ENCODE peak calls at places on chromosomes 16 and 17, in nine cellular contexts. One of them, this sample, is unnamed. For H3K9me3, the result is how much of the 10 kb centered on the place peaks cover.

GRCh38 chr17:66506641-66507040 is 204.2 kb downstream of the PRKCA start:
- DNase-seq in CD4-positive, alpha-beta T cell: no peak
- DNase-seq in WERI-Rb-1: no peak
- DNase-seq in spleen: no peak
- DNase-seq in kidney: no peak
- DNase-seq in K562: no peak
- DNase-seq in esophagus squamous epithelium: no peak
- DNase-seq in CD8-positive, alpha-beta T cell: no peak
- DNase-seq in thoracic aorta: no peak
- DNase-seq in this sample: no peak

GRCh38 chr16:65116818-65117430 is 4.9 kb downstream of the CDH11 start:
- DNase-seq in CD8-positive, alpha-beta T cell: no peak
- DNase-seq in thoracic aorta: no peak
- DNase-seq in CD4-positive, alpha-beta T cell: no peak
- DNase-seq in K562: no peak
- DNase-seq in esophagus squamous epithelium: no peak
- DNase-seq in spleen: no peak
- DNase-seq in kidney: no peak
- DNase-seq in WERI-Rb-1: no peak
- DNase-seq in this sample: no peak

GRCh38 chr16:16009396-16009795 is 60.0 kb downstream of the ABCC1 start:
- DNase-seq in esophagus squamous epithelium: no peak
- DNase-seq in kidney: peak
- DNase-seq in spleen: no peak
- DNase-seq in K562: no peak
- DNase-seq in WERI-Rb-1: no peak
- DNase-seq in CD8-positive, alpha-beta T cell: no peak
- DNase-seq in thoracic aorta: no peak
- DNase-seq in CD4-positive, alpha-beta T cell: no peak
- DNase-seq in this sample: no peak

GRCh38 chr17:51275381-51275780 is 15.0 kb downstream of the UTP18 start:
- DNase-seq in thoracic aorta: no peak
- DNase-seq in kidney: no peak
- DNase-seq in K562: no peak
- DNase-seq in WERI-Rb-1: no peak
- DNase-seq in CD4-positive, alpha-beta T cell: no peak
- DNase-seq in esophagus squamous epithelium: no peak
- DNase-seq in CD8-positive, alpha-beta T cell: no peak
- DNase-seq in spleen: no peak
- DNase-seq in this sample: no peak

GRCh38 chr16:19860146-19861030 is 24.3 kb downstream of the GPRC5B start:
- DNase-seq in K562: no peak
- DNase-seq in thoracic aorta: no peak
- DNase-seq in spleen: peak
- DNase-seq in esophagus squamous epithelium: no peak
- DNase-seq in WERI-Rb-1: no peak
- DNase-seq in kidney: no peak
- DNase-seq in CD4-positive, alpha-beta T cell: no peak
- DNase-seq in CD8-positive, alpha-beta T cell: no peak
- DNase-seq in this sample: no peak

GRCh38 chr17:79082311-79083190 is 7.9 kb downstream of the ENGASE start:
- DNase-seq in kidney: peak
- DNase-seq in spleen: peak
- DNase-seq in esophagus squamous epithelium: no peak
- DNase-seq in thoracic aorta: no peak
- DNase-seq in WERI-Rb-1: peak
- DNase-seq in CD8-positive, alpha-beta T cell: peak
- DNase-seq in K562: peak
- DNase-seq in CD4-positive, alpha-beta T cell: no peak
- DNase-seq in this sample: peak

GRCh38 chr16:84996365-84996764 is 15.0 kb downstream of the ZDHHC7 start:
- DNase-seq in WERI-Rb-1: peak
- DNase-seq in spleen: no peak
- DNase-seq in CD8-positive, alpha-beta T cell: no peak
- DNase-seq in CD4-positive, alpha-beta T cell: no peak
- DNase-seq in esophagus squamous epithelium: no peak
- DNase-seq in K562: no peak
- DNase-seq in kidney: no peak
- DNase-seq in thoracic aorta: no peak
- DNase-seq in this sample: no peak

GRCh38 chr16:84307209-84307954 is 12.7 kb downstream of the WFDC1 start:
- DNase-seq in CD8-positive, alpha-beta T cell: no peak
- DNase-seq in CD4-positive, alpha-beta T cell: no peak
- DNase-seq in K562: no peak
- DNase-seq in esophagus squamous epithelium: no peak
- DNase-seq in thoracic aorta: no peak
- DNase-seq in WERI-Rb-1: peak
- DNase-seq in kidney: peak
- DNase-seq in spleen: no peak
- DNase-seq in this sample: no peak

GRCh38 chr17:37791434-37791833 is 46.6 kb upstream of the HNF1B start:
- DNase-seq in WERI-Rb-1: no peak
- DNase-seq in CD8-positive, alpha-beta T cell: peak
- DNase-seq in CD4-positive, alpha-beta T cell: no peak
- DNase-seq in spleen: no peak
- DNase-seq in K562: peak
- DNase-seq in esophagus squamous epithelium: no peak
- DNase-seq in kidney: no peak
- DNase-seq in thoracic aorta: no peak
- DNase-seq in this sample: peak

GRCh38 chr16:66809765-66810164 is 8.4 kb upstream of the TERB1 start:
- DNase-seq in CD8-positive, alpha-beta T cell: no peak
- DNase-seq in esophagus squamous epithelium: no peak
- DNase-seq in WERI-Rb-1: no peak
- DNase-seq in thoracic aorta: no peak
- DNase-seq in CD4-positive, alpha-beta T cell: no peak
- DNase-seq in kidney: no peak
- DNase-seq in K562: no peak
- DNase-seq in spleen: no peak
- DNase-seq in this sample: no peak

GRCh38 chr17:41777157-41777578 is 9.3 kb downstream of the JUP start:
- DNase-seq in spleen: no peak
- DNase-seq in CD4-positive, alpha-beta T cell: no peak
- DNase-seq in thoracic aorta: no peak
- DNase-seq in K562: no peak
- DNase-seq in CD8-positive, alpha-beta T cell: no peak
- DNase-seq in WERI-Rb-1: no peak
- DNase-seq in kidney: peak
- DNase-seq in esophagus squamous epithelium: no peak
- DNase-seq in this sample: no peak
- TF ChIP-seq CTCF in spleen: peak
- TF ChIP-seq CTCF in CD4-positive, alpha-beta T cell: no peak
- TF ChIP-seq CTCF in thoracic aorta: peak
- TF ChIP-seq CTCF in K562: no peak
- TF ChIP-seq CTCF in CD8-positive, alpha-beta T cell: no peak
- TF ChIP-seq CTCF in WERI-Rb-1: peak
- TF ChIP-seq CTCF in kidney: peak
- TF ChIP-seq CTCF in esophagus squamous epithelium: peak
- TF ChIP-seq CTCF in this sample: no peak

GRCh38 chr16:10405386-10405939 is 19.6 kb downstream of the ATF7IP2 start:
- DNase-seq in WERI-Rb-1: no peak
- DNase-seq in K562: peak
- DNase-seq in CD4-positive, alpha-beta T cell: no peak
- DNase-seq in esophagus squamous epithelium: no peak
- DNase-seq in CD8-positive, alpha-beta T cell: no peak
- DNase-seq in thoracic aorta: no peak
- DNase-seq in kidney: no peak
- DNase-seq in spleen: no peak
- DNase-seq in this sample: no peak

GRCh38 chr16:10408824-10409381 is 23.0 kb downstream of the ATF7IP2 start:
- DNase-seq in WERI-Rb-1: no peak
- DNase-seq in esophagus squamous epithelium: no peak
- DNase-seq in CD4-positive, alpha-beta T cell: no peak
- DNase-seq in CD8-positive, alpha-beta T cell: no peak
- DNase-seq in kidney: no peak
- DNase-seq in thoracic aorta: no peak
- DNase-seq in K562: no peak
- DNase-seq in spleen: no peak
- DNase-seq in this sample: peak

GRCh38 chr16:10412935-10413601 is 27.2 kb downstream of the ATF7IP2 start:
- DNase-seq in K562: no peak
- DNase-seq in esophagus squamous epithelium: no peak
- DNase-seq in WERI-Rb-1: no peak
- DNase-seq in CD4-positive, alpha-beta T cell: no peak
- DNase-seq in spleen: no peak
- DNase-seq in kidney: no peak
- DNase-seq in thoracic aorta: no peak
- DNase-seq in CD8-positive, alpha-beta T cell: no peak
- DNase-seq in this sample: no peak

GRCh38 chr16:10410469-10410868 is 24.6 kb downstream of the ATF7IP2 start:
- DNase-seq in K562: no peak
- DNase-seq in WERI-Rb-1: no peak
- DNase-seq in kidney: no peak
- DNase-seq in CD8-positive, alpha-beta T cell: no peak
- DNase-seq in CD4-positive, alpha-beta T cell: no peak
- DNase-seq in esophagus squamous epithelium: no peak
- DNase-seq in thoracic aorta: no peak
- DNase-seq in spleen: no peak
- DNase-seq in this sample: no peak
- H3K9me3 ChIP-seq in K562: half or more
- H3K9me3 ChIP-seq in WERI-Rb-1: under half
- H3K9me3 ChIP-seq in kidney: under half
- H3K9me3 ChIP-seq in CD8-positive, alpha-beta T cell: under half
- H3K9me3 ChIP-seq in CD4-positive, alpha-beta T cell: half or more
- H3K9me3 ChIP-seq in esophagus squamous epithelium: under half
- H3K9me3 ChIP-seq in thoracic aorta: under half
- H3K9me3 ChIP-seq in spleen: half or more
- H3K9me3 ChIP-seq in this sample: under half

GRCh38 chr16:57100445-57100844 is 8.1 kb downstream of the CPNE2 start:
- DNase-seq in K562: no peak
- DNase-seq in CD4-positive, alpha-beta T cell: no peak
- DNase-seq in spleen: no peak
- DNase-seq in WERI-Rb-1: no peak
- DNase-seq in CD8-positive, alpha-beta T cell: no peak
- DNase-seq in thoracic aorta: no peak
- DNase-seq in esophagus squamous epithelium: no peak
- DNase-seq in kidney: no peak
- DNase-seq in this sample: no peak

GRCh38 chr16:57096192-57096591 is 3.8 kb downstream of the CPNE2 start:
- DNase-seq in WERI-Rb-1: no peak
- DNase-seq in K562: no peak
- DNase-seq in spleen: no peak
- DNase-seq in CD8-positive, alpha-beta T cell: no peak
- DNase-seq in kidney: no peak
- DNase-seq in CD4-positive, alpha-beta T cell: no peak
- DNase-seq in thoracic aorta: no peak
- DNase-seq in esophagus squamous epithelium: no peak
- DNase-seq in this sample: no peak

GRCh38 chr16:57096793-57097192 is 4.4 kb downstream of the CPNE2 start:
- DNase-seq in kidney: no peak
- DNase-seq in CD8-positive, alpha-beta T cell: no peak
- DNase-seq in thoracic aorta: no peak
- DNase-seq in WERI-Rb-1: no peak
- DNase-seq in CD4-positive, alpha-beta T cell: no peak
- DNase-seq in esophagus squamous epithelium: no peak
- DNase-seq in spleen: no peak
- DNase-seq in K562: no peak
- DNase-seq in this sample: no peak

GRCh38 chr16:57094911-57095310 is 2.5 kb downstream of the CPNE2 start:
- DNase-seq in thoracic aorta: no peak
- DNase-seq in WERI-Rb-1: no peak
- DNase-seq in kidney: peak
- DNase-seq in K562: no peak
- DNase-seq in esophagus squamous epithelium: no peak
- DNase-seq in spleen: no peak
- DNase-seq in CD8-positive, alpha-beta T cell: no peak
- DNase-seq in CD4-positive, alpha-beta T cell: no peak
- DNase-seq in this sample: no peak

DNA sequence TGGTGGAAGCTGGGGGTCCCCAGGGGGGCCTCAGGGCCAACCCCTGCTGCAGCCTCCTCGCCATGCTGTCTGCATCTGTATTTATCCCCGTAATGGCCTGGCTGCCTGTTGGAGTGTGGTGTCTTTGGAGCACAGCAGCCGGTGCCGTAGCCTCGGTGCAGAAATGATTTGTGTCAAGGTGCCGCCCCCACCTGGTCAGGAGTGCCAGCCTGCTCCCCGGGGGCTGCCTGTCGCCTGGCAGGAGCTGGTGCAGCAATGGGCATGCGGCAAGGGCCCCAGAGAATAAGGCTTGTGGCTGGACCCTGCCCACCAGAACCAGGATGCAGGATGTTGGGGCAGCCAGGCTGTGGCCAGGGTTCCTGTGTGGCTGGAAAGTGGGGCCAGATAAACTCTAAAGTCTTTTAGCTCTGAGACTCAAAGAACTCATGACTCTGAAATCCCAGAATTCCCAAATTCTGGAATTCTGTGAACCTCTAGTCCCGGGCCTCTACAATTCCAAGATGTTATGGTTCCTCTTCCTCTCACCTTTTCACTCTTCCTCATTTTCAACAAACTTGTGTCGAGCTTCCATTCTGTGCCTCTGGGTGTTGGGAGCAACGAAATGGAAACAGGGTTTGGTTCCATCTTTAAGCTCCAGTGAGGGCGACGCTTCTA is 5.9 kb downstream of the CPNE2 start:
- DNase-seq in WERI-Rb-1: no peak
- DNase-seq in thoracic aorta: no peak
- DNase-seq in spleen: no peak
- DNase-seq in kidney: peak
- DNase-seq in CD4-positive, alpha-beta T cell: no peak
- DNase-seq in CD8-positive, alpha-beta T cell: no peak
- DNase-seq in esophagus squamous epithelium: no peak
- DNase-seq in K562: no peak
- DNase-seq in this sample: no peak
- TF ChIP-seq CTCF in WERI-Rb-1: no peak
- TF ChIP-seq CTCF in thoracic aorta: no peak
- TF ChIP-seq CTCF in spleen: no peak
- TF ChIP-seq CTCF in kidney: no peak
- TF ChIP-seq CTCF in CD4-positive, alpha-beta T cell: no peak
- TF ChIP-seq CTCF in CD8-positive, alpha-beta T cell: no peak
- TF ChIP-seq CTCF in esophagus squamous epithelium: no peak
- TF ChIP-seq CTCF in K562: peak
- TF ChIP-seq CTCF in this sample: no peak

GRCh38 chr17:82949361-82949760 is 109.5 kb upstream of the ZNF750 start:
- DNase-seq in WERI-Rb-1: no peak
- DNase-seq in spleen: peak
- DNase-seq in K562: no peak
- DNase-seq in kidney: peak
- DNase-seq in CD8-positive, alpha-beta T cell: no peak
- DNase-seq in esophagus squamous epithelium: no peak
- DNase-seq in thoracic aorta: no peak
- DNase-seq in CD4-positive, alpha-beta T cell: no peak
- DNase-seq in this sample: no peak

GRCh38 chr17:82952019-82952418 is 112.2 kb upstream of the ZNF750 start:
- DNase-seq in K562: no peak
- DNase-seq in WERI-Rb-1: no peak
- DNase-seq in esophagus squamous epithelium: no peak
- DNase-seq in CD4-positive, alpha-beta T cell: no peak
- DNase-seq in thoracic aorta: no peak
- DNase-seq in spleen: peak
- DNase-seq in kidney: peak
- DNase-seq in CD8-positive, alpha-beta T cell: no peak
- DNase-seq in this sample: no peak

GRCh38 chr17:82949984-82950383 is 110.2 kb upstream of the ZNF750 start:
- DNase-seq in esophagus squamous epithelium: no peak
- DNase-seq in CD4-positive, alpha-beta T cell: no peak
- DNase-seq in CD8-positive, alpha-beta T cell: no peak
- DNase-seq in thoracic aorta: no peak
- DNase-seq in spleen: peak
- DNase-seq in K562: no peak
- DNase-seq in kidney: peak
- DNase-seq in WERI-Rb-1: no peak
- DNase-seq in this sample: no peak

GRCh38 chr17:82948957-82949356 is 109.1 kb upstream of the ZNF750 start:
- DNase-seq in spleen: no peak
- DNase-seq in K562: no peak
- DNase-seq in esophagus squamous epithelium: no peak
- DNase-seq in thoracic aorta: no peak
- DNase-seq in WERI-Rb-1: no peak
- DNase-seq in CD4-positive, alpha-beta T cell: no peak
- DNase-seq in kidney: peak
- DNase-seq in CD8-positive, alpha-beta T cell: no peak
- DNase-seq in this sample: no peak

GRCh38 chr17:82950525-82951102 is 110.8 kb upstream of the ZNF750 start:
- DNase-seq in spleen: no peak
- DNase-seq in esophagus squamous epithelium: no peak
- DNase-seq in kidney: peak
- DNase-seq in K562: no peak
- DNase-seq in thoracic aorta: no peak
- DNase-seq in CD4-positive, alpha-beta T cell: no peak
- DNase-seq in WERI-Rb-1: no peak
- DNase-seq in CD8-positive, alpha-beta T cell: no peak
- DNase-seq in this sample: no peak
- H3K9me3 ChIP-seq in spleen: under half
- H3K9me3 ChIP-seq in esophagus squamous epithelium: under half
- H3K9me3 ChIP-seq in kidney: under half
- H3K9me3 ChIP-seq in K562: under half
- H3K9me3 ChIP-seq in thoracic aorta: under half
- H3K9me3 ChIP-seq in CD4-positive, alpha-beta T cell: under half
- H3K9me3 ChIP-seq in WERI-Rb-1: half or more
- H3K9me3 ChIP-seq in CD8-positive, alpha-beta T cell: under half
- H3K9me3 ChIP-seq in this sample: under half

This sample was measured in DND-41.